ENCODE peak calls at places on chromosomes 6 and 20, in seven cellular contexts. B, H, X, Y, K, O and P are unnamed samples.

GRCh38 chr6:154433477-154434241 is 76.8 kb downstream of the CNKSR3 start:
- DNase-seq in B (no peak), H (no peak), X (no peak), Y (no peak), K (no peak), O (no peak), P (no peak)

GRCh38 chr6:17225767-17226166 is 55.4 kb upstream of the RBM24 start:
- DNase-seq in B (no peak), H (peak), X (no peak), Y (no peak), K (no peak), O (no peak), P (no peak)

GRCh38 chr6:144482142-144482541 is 197.0 kb downstream of the UTRN start:
- DNase-seq in B (peak), H (peak), X (peak), Y (peak), K (peak), O (peak), P (peak)

GRCh38 chr6:56727097-56727845 is 84.6 kb upstream of the DST start:
- DNase-seq in B (no peak), H (no peak), X (no peak), Y (no peak), K (no peak), O (no peak), P (no peak)

GRCh38 chr20:32144898-32145662 is 35.6 kb downstream of the TM9SF4 start:
- DNase-seq in B (no peak), H (no peak), X (no peak), Y (no peak), K (no peak), O (no peak), P (no peak)

GRCh38 chr6:45445749-45446454 is 68.2 kb upstream of the SUPT3H start:
- DNase-seq in B (no peak), H (peak), X (peak), Y (peak), K (peak), O (peak), P (peak)

GRCh38 chr20:47352332-47353223 is 3.9 kb downstream of the ZMYND8 start:
- DNase-seq in B (peak), H (no peak), X (no peak), Y (no peak), K (no peak), O (no peak), P (peak)

GRCh38 chr6:32222333-32223230 is 1.3 kb downstream of the NOTCH4 start:
- DNase-seq in B (no peak), H (no peak), X (no peak), Y (no peak), K (no peak), O (no peak), P (no peak)

GRCh38 chr20:53297154-53297529 is 296.5 kb downstream of the ZNF217 start:
- DNase-seq in B (no peak), H (no peak), X (no peak), Y (no peak), K (no peak), O (no peak), P (no peak)

GRCh38 chr20:45407783-45408645 is at the start of gene DBNDD2:
- DNase-seq in B (no peak), H (no peak), X (no peak), Y (no peak), K (peak), O (no peak), P (no peak)

GRCh38 chr20:35768731-35769664 is 2.8 kb upstream of the PHF20 start:
- DNase-seq in B (peak), H (peak), X (peak), Y (peak), K (peak), O (peak), P (peak)

GRCh38 chr6:128981716-128982115 is 98.8 kb downstream of the LAMA2 start:
- DNase-seq in B (no peak), H (peak), X (no peak), Y (no peak), K (no peak), O (no peak), P (no peak)

GRCh38 chr6:47292944-47293343 is 16.8 kb downstream of the TNFRSF21 start:
- DNase-seq in B (no peak), H (no peak), X (no peak), Y (no peak), K (no peak), O (no peak), P (no peak)

GRCh38 chr20:44580581-44581268 is 1.7 kb upstream of the PKIG start:
- DNase-seq in B (no peak), H (no peak), X (no peak), Y (no peak), K (no peak), O (no peak), P (no peak)

GRCh38 chr6:3088446-3088845 is 20.2 kb downstream of the RIPK1 start:
- DNase-seq in B (no peak), H (peak), X (no peak), Y (no peak), K (peak), O (no peak), P (no peak)

GRCh38 chr20:50345712-50346371 is 155.2 kb downstream of the CEBPB start:
- DNase-seq in B (no peak), H (no peak), X (no peak), Y (no peak), K (no peak), O (no peak), P (no peak)

GRCh38 chr6:159819932-159820640 is 20.0 kb downstream of the PNLDC1 start:
- DNase-seq in B (no peak), H (peak), X (no peak), Y (peak), K (peak), O (no peak), P (no peak)

GRCh38 chr6:130681028-130681427 is 146.2 kb upstream of the SMLR1 start:
- DNase-seq in B (no peak), H (peak), X (peak), Y (no peak), K (no peak), O (no peak), P (no peak)

GRCh38 chr6:97401533-97401932 is 118.5 kb upstream of the MMS22L start:
- DNase-seq in B (peak), H (no peak), X (no peak), Y (no peak), K (no peak), O (no peak), P (no peak)

GRCh38 chr6:156991971-156992370 is 214.8 kb downstream of the ARID1B start:
- DNase-seq in B (no peak), H (no peak), X (no peak), Y (no peak), K (no peak), O (no peak), P (no peak)

GRCh38 chr6:43478008-43478372 is 620 bp downstream of the TJAP1 start:
- DNase-seq in B (peak), H (no peak), X (no peak), Y (no peak), K (peak), O (no peak), P (no peak)

GRCh38 chr20:8851446-8851845 is 217.4 kb upstream of the PLCB4 start:
- DNase-seq in B (no peak), H (peak), X (no peak), Y (no peak), K (no peak), O (no peak), P (no peak)

GRCh38 chr20:57872816-57873409 is 163.1 kb upstream of the PMEPA1 start:
- DNase-seq in B (no peak), H (no peak), X (no peak), Y (no peak), K (no peak), O (no peak), P (no peak)

GRCh38 chr6:5506149-5506548 is 244.8 kb downstream of the FARS2 start:
- DNase-seq in B (no peak), H (no peak), X (no peak), Y (no peak), K (no peak), O (no peak), P (no peak)

GRCh38 chr6:143598466-143599080 is 79.2 kb upstream of the PHACTR2 start:
- DNase-seq in B (no peak), H (no peak), X (no peak), Y (no peak), K (peak), O (no peak), P (no peak)

GRCh38 chr20:25206063-25206403 is 10.5 kb downstream of the ENTPD6 start:
- DNase-seq in B (no peak), H (no peak), X (no peak), Y (no peak), K (no peak), O (no peak), P (no peak)

GRCh38 chr6:156282087-156282486 is 495.1 kb upstream of the ARID1B start:
- DNase-seq in B (no peak), H (no peak), X (no peak), Y (no peak), K (no peak), O (no peak), P (no peak)

GRCh38 chr20:44736170-44737021 is 9.3 kb upstream of the KCNK15 start:
- DNase-seq in B (peak), H (peak), X (peak), Y (peak), K (peak), O (peak), P (peak)

GRCh38 chr6:170439366-170440351 is 113.4 kb downstream of the PSMB1 start:
- DNase-seq in B (peak), H (peak), X (no peak), Y (no peak), K (no peak), O (no peak), P (no peak)

GRCh38 chr6:7148100-7148822 is 40.5 kb downstream of the RREB1 start:
- DNase-seq in B (no peak), H (peak), X (no peak), Y (no peak), K (peak), O (no peak), P (no peak)

GRCh38 chr20:43824699-43825402 is 89.8 kb upstream of the TOX2 start:
- DNase-seq in B (peak), H (peak), X (no peak), Y (peak), K (no peak), O (no peak), P (no peak)

GRCh38 chr20:52779125-52779524 is 193.0 kb upstream of the TSHZ2 start:
- DNase-seq in B (no peak), H (no peak), X (no peak), Y (no peak), K (no peak), O (no peak), P (no peak)

GRCh38 chr6:57313711-57314471 is 3.5 kb upstream of the PRIM2 start:
- DNase-seq in B (no peak), H (peak), X (peak), Y (no peak), K (no peak), O (no peak), P (peak)